ENCODE peak calls at places on chromosomes 3 and 15, in five cellular contexts. Q, N, D, E and Y are unnamed samples. For H3K9me3, the result is how much of the 10 kb centered on the place peaks cover.

GRCh38 chr15:66675456-66675855 is 26.6 kb upstream of the SMAD6 start:
- DNase-seq in Q (no peak), N (no peak), D (no peak), E (peak), Y (no peak)

GRCh38 chr3:172244011-172244410 is 204.2 kb downstream of the GHSR start:
- DNase-seq in Q (no peak), N (peak), D (peak), E (no peak), Y (no peak)

GRCh38 chr3:12896206-12896697 is 54.9 kb upstream of the RPL32 start:
- DNase-seq in Q (no peak), N (no peak), D (no peak), E (peak), Y (no peak)

GRCh38 chr15:77160562-77161481 is 89.9 kb upstream of the TSPAN3 start:
- DNase-seq in Q (no peak), N (peak), D (peak), E (peak), Y (no peak)

GRCh38 chr3:45210308-45211038 is 15.6 kb downstream of the TMEM158 start:
- DNase-seq in Q (peak), N (peak), D (peak), E (peak), Y (peak)

GRCh38 chr15:64905941-64906340 is 5.8 kb upstream of the ANKDD1A start:
- DNase-seq in Q (no peak), N (no peak), D (no peak), E (no peak), Y (no peak)

GRCh38 chr15:48273047-48273446 is 58.2 kb upstream of the DUT start:
- DNase-seq in Q (no peak), N (no peak), D (no peak), E (no peak), Y (no peak)

GRCh38 chr3:127044996-127045395 is 62.1 kb downstream of the PLXNA1 start:
- DNase-seq in Q (peak), N (no peak), D (peak), E (peak), Y (no peak)

GRCh38 chr3:10464068-10464434 is 41.3 kb downstream of the ATP2B2 start:
- DNase-seq in Q (no peak), N (no peak), D (no peak), E (no peak), Y (no peak)

GRCh38 chr3:158768361-158768787 is 33.5 kb upstream of the MFSD1 start:
- DNase-seq in Q (no peak), N (peak), D (no peak), E (peak), Y (no peak)

GRCh38 chr3:109224333-109224732 is 87.8 kb downstream of the C3orf85 start:
- DNase-seq in Q (no peak), N (no peak), D (peak), E (peak), Y (no peak)

GRCh38 chr3:13301295-13301987 is 118.7 kb downstream of the NUP210 start:
- DNase-seq in Q (no peak), N (peak), D (peak), E (peak), Y (no peak)

DNA sequence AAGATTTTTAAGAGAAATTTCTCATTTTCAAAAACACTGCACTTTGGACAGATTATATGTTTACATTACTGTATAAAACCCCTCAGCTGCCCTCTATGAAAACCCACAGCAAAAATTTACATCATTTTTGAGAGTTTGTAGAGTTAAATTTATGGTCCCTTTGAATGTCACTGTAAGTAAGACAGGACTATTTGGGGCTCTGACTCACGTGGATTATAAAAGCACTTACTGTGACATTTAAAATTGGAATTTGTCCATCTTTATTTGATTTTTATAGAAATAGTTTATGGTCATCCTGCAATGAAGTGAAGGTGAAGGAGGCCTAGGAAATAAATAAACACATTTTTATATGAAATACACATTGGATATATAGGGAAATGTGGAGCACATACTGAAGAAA is 149.6 kb downstream of the GAP43 start:
- DNase-seq in Q (no peak), N (no peak), D (no peak), E (no peak), Y (no peak)
- H3K9me3 ChIP-seq in Q (under half), N (under half), D (under half), E (under half), Y (under half)

GRCh38 chr3:149828390-149828789 is 15.4 kb downstream of the RNF13 start:
- DNase-seq in Q (no peak), N (no peak), D (no peak), E (no peak), Y (no peak)

GRCh38 chr3:149833241-149833640 is 20.2 kb downstream of the RNF13 start:
- DNase-seq in Q (no peak), N (no peak), D (no peak), E (no peak), Y (no peak)

GRCh38 chr3:149831321-149831720 is 18.3 kb downstream of the RNF13 start:
- DNase-seq in Q (no peak), N (no peak), D (no peak), E (no peak), Y (no peak)

GRCh38 chr3:149832086-149832485 is 19.1 kb downstream of the RNF13 start:
- DNase-seq in Q (no peak), N (peak), D (no peak), E (no peak), Y (no peak)

DNA sequence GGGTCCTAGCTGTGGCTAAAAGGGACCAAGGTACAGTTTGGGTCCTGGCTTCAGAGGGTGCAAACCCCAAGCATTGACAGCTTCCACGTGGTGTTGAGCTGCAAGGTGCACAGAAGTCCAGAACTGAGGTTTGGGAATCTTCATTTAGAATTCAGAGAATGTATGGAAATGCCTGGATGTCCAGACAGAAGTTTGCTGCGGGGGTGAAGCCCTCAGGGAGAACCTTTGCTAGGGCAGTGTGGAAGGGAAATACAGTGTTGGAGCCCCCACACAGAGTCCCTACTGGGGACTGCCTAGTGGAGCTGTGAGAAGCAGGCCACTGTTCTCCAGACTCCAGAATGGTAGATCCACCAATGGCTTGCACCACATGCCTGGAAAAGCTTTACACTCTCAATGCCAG is 17.9 kb downstream of the RNF13 start:
- DNase-seq in Q (no peak), N (no peak), D (no peak), E (no peak), Y (no peak)
- H3K9me3 ChIP-seq in Q (under half), N (under half), D (under half), E (under half), Y (under half)

GRCh38 chr15:27165590-27165989 is 194.6 kb downstream of the GABRG3 start:
- DNase-seq in Q (no peak), N (no peak), D (no peak), E (no peak), Y (no peak)

GRCh38 chr15:27172821-27173220 is 201.8 kb downstream of the GABRG3 start:
- DNase-seq in Q (no peak), N (no peak), D (no peak), E (no peak), Y (no peak)

GRCh38 chr15:27167738-27168137 is 196.8 kb downstream of the GABRG3 start:
- DNase-seq in Q (no peak), N (no peak), D (no peak), E (no peak), Y (no peak)

GRCh38 chr15:27175479-27176153 is 204.6 kb downstream of the GABRG3 start:
- DNase-seq in Q (no peak), N (no peak), D (no peak), E (no peak), Y (no peak)

DNA sequence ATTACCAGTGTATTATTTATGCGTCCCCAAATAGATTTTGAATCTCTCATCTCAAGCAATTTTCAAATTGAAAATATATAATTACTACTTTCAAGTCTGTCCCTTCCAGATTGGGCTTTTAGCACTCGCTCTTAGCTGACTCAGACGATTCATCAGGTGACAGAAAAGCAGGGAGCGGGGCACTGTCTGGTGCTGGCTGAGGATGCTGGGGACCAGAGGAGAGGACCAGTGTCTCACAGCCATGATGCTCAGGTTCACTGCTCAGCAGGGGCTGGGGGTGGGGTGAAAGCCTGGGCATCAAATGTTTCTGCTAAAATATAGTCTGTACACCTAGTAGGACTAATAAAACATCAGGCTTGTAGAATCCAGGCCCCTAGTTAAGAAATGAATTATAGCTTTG is 199.9 kb downstream of the GABRG3 start:
- DNase-seq in Q (no peak), N (no peak), D (no peak), E (no peak), Y (no peak)
- H3K9me3 ChIP-seq in Q (under half), N (under half), D (under half), E (under half), Y (under half)

GRCh38 chr15:41474941-41475340 is 18.7 kb upstream of the ITPKA start:
- DNase-seq in Q (no peak), N (no peak), D (no peak), E (no peak), Y (no peak)
- H3K9me3 ChIP-seq in Q (under half), N (under half), D (under half), E (under half), Y (under half)

GRCh38 chr3:16264708-16265454 is at the start of the genes DPH3 and OXNAD1:
- DNase-seq in Q (peak), N (peak), D (peak), E (peak), Y (peak)
- H3K9me3 ChIP-seq in Q (under half), N (under half), D (under half), E (under half), Y (under half)